ENCODE peak calls at places on chromosomes 12 and 14, in five cellular contexts. V is GM06990, G is lung, N is fibroblast of lung, B is heart left ventricle. D is an unnamed sample.

GRCh38 chr14:95163666-95164065 is 6.3 kb upstream of the DICER1 start:
- DNase-seq in G (no peak), B (no peak), N (no peak), V (no peak), D (no peak)

GRCh38 chr12:53825246-53826081 is 73.7 kb upstream of the CISTR start:
- DNase-seq in N (no peak), V (no peak), B (no peak), G (no peak), D (peak)

GRCh38 chr12:43982544-43982943 is 146.7 kb downstream of the TMEM117 start:
- DNase-seq in V (no peak), N (no peak), G (no peak), B (no peak), D (no peak)

GRCh38 chr12:114848661-114849060 is 164.7 kb upstream of the TBX3 start:
- DNase-seq in V (no peak), B (no peak), N (peak), G (no peak), D (peak)

GRCh38 chr12:76383988-76384387 is 35.8 kb upstream of the BBS10 start:
- DNase-seq in B (no peak), G (no peak), V (no peak), N (no peak), D (no peak)

GRCh38 chr12:22935090-22935489 is 310.1 kb downstream of the ETNK1 start:
- DNase-seq in G (no peak), B (no peak), V (no peak), N (no peak), D (no peak)

GRCh38 chr12:31872831-31873604 is 86.2 kb upstream of the RESF1 start:
- DNase-seq in G (no peak), V (no peak), N (no peak), B (no peak), D (no peak)

GRCh38 chr14:59028476-59029202 is 159.8 kb upstream of the DAAM1 start:
- DNase-seq in V (peak), N (peak), G (peak), B (peak), D (peak)

GRCh38 chr12:68460236-68460635 is 128.1 kb upstream of the MDM1 start:
- DNase-seq in N (no peak), V (no peak), G (no peak), B (no peak), D (no peak)
- H3K4me3 ChIP-seq in N (no peak), V (no peak), G (no peak), B (no peak), D (no peak)

GRCh38 chr12:25549120-25549519 is 4.0 kb downstream of the LMNTD1 start:
- DNase-seq in G (no peak), N (no peak), B (no peak), V (no peak), D (no peak)

GRCh38 chr12:25550186-25550585 is 2.9 kb downstream of the LMNTD1 start:
- DNase-seq in N (peak), G (no peak), V (no peak), B (no peak), D (peak)

DNA sequence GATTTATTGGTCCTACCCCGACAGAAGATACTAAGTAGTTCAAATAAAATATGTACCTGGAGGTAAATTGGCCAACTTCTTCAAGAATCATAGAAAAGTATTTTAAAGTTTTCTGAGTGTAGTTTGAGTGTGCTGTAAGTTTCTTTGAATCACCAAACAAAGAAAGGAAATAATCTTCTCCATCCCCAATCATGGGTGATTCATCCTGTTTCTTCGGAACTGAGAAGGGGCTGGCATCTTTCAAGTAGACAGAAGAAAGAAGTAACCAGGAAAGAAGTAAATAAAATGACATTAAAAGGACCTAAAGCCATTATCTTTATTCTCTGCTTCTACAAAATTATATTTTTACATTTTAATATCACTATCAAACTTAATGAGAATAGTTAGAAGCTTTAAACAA is 6.8 kb downstream of the LMNTD1 start:
- DNase-seq in V (no peak), N (peak), B (no peak), G (no peak), D (peak)
- TF ChIP-seq CTCF in V (no peak), N (no peak), B (no peak), G (no peak), D (no peak)

GRCh38 chr14:30943694-30944093 is 69.3 kb downstream of the COCH start:
- DNase-seq in N (no peak), G (no peak), V (no peak), B (no peak), D (no peak)

DNA sequence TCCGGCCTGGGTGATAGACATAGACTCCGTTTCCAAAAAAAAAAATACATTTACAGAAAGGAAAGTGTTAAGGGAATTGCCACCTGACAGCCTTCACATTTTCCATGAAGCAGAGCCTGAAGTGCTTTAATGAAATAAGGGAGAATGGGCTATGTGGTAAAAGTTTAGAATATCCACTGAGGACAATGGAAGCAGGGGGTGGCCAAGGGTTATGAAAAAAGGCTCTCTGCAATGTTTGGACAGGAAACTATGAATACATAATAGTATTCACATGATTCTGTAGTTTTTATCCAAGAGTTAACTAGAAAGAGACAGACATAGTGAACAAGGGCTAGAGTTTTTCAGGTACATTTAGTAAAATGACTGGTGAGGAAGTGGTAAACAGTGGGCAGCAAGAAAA is 75.3 kb downstream of the COCH start:
- DNase-seq in G (no peak), N (no peak), B (no peak), V (no peak), D (no peak)
- H3K4me3 ChIP-seq in G (no peak), N (no peak), B (no peak), V (no peak), D (no peak)

GRCh38 chr14:77301103-77301502 is 19.6 kb downstream of the POMT2 start:
- DNase-seq in V (peak), N (peak), G (peak), B (peak), D (peak)
- TF ChIP-seq CTCF in V (peak), N (peak), G (no peak), B (peak), D (peak)